ENCODE peak calls at places on chromosomes 2 and 18, in seven cellular contexts. One of them, this sample, is unnamed.

GRCh38 chr2:31125918-31126695 is 12.1 kb downstream of the GALNT14 start:
- DNase-seq in neural progenitor cell: no peak
- DNase-seq in SK-MEL-5: no peak
- DNase-seq in retina: no peak
- DNase-seq in heart right ventricle: no peak
- DNase-seq in activated gamma-delta T cell treated with Interleukin-2 at 50 U/mL for 16 hours: no peak
- DNase-seq in IMR-90: no peak
- DNase-seq in this sample: no peak

GRCh38 chr18:56000041-56000440 is 412.0 kb upstream of the TCF4 start:
- DNase-seq in activated gamma-delta T cell treated with Interleukin-2 at 50 U/mL for 16 hours: no peak
- DNase-seq in neural progenitor cell: no peak
- DNase-seq in heart right ventricle: no peak
- DNase-seq in IMR-90: no peak
- DNase-seq in SK-MEL-5: no peak
- DNase-seq in retina: no peak
- DNase-seq in this sample: no peak

GRCh38 chr18:46250084-46250811 is 146.1 kb downstream of the HAUS1 start:
- DNase-seq in neural progenitor cell: no peak
- DNase-seq in SK-MEL-5: peak; percentile 71
- DNase-seq in activated gamma-delta T cell treated with Interleukin-2 at 50 U/mL for 16 hours: peak; percentile 36
- DNase-seq in IMR-90: peak; percentile 92
- DNase-seq in retina: no peak
- DNase-seq in heart right ventricle: peak; percentile 37
- DNase-seq in this sample: no peak

GRCh38 chr2:25297738-25298137 is 44.0 kb downstream of the DNMT3A start:
- DNase-seq in activated gamma-delta T cell treated with Interleukin-2 at 50 U/mL for 16 hours: no peak
- DNase-seq in neural progenitor cell: no peak
- DNase-seq in SK-MEL-5: no peak
- DNase-seq in IMR-90: no peak
- DNase-seq in retina: no peak
- DNase-seq in heart right ventricle: no peak
- DNase-seq in this sample: no peak

GRCh38 chr2:17257194-17257909 is 260.9 kb downstream of the RAD51AP2 start:
- DNase-seq in IMR-90: peak; percentile 1
- DNase-seq in neural progenitor cell: no peak
- DNase-seq in SK-MEL-5: peak; percentile 3
- DNase-seq in activated gamma-delta T cell treated with Interleukin-2 at 50 U/mL for 16 hours: no peak
- DNase-seq in retina: no peak
- DNase-seq in heart right ventricle: no peak
- DNase-seq in this sample: no peak

GRCh38 chr2:222713007-222713406 is 41.5 kb downstream of the MOGAT1 start:
- DNase-seq in neural progenitor cell: no peak
- DNase-seq in activated gamma-delta T cell treated with Interleukin-2 at 50 U/mL for 16 hours: no peak
- DNase-seq in heart right ventricle: no peak
- DNase-seq in IMR-90: no peak
- DNase-seq in retina: no peak
- DNase-seq in SK-MEL-5: no peak
- DNase-seq in this sample: no peak

GRCh38 chr2:241008711-241009121 is 10.3 kb downstream of the SNED1 start:
- DNase-seq in SK-MEL-5: no peak
- DNase-seq in activated gamma-delta T cell treated with Interleukin-2 at 50 U/mL for 16 hours: no peak
- DNase-seq in retina: no peak
- DNase-seq in neural progenitor cell: no peak
- DNase-seq in heart right ventricle: no peak
- DNase-seq in IMR-90: no peak
- DNase-seq in this sample: no peak

GRCh38 chr2:120863661-120864320 is 128.1 kb downstream of the GLI2 start:
- DNase-seq in activated gamma-delta T cell treated with Interleukin-2 at 50 U/mL for 16 hours: no peak
- DNase-seq in SK-MEL-5: no peak
- DNase-seq in neural progenitor cell: no peak
- DNase-seq in IMR-90: peak; percentile 67
- DNase-seq in retina: no peak
- DNase-seq in heart right ventricle: no peak
- DNase-seq in this sample: no peak

GRCh38 chr2:45330617-45331016 is 280.4 kb downstream of the SRBD1 start:
- DNase-seq in heart right ventricle: no peak
- DNase-seq in activated gamma-delta T cell treated with Interleukin-2 at 50 U/mL for 16 hours: no peak
- DNase-seq in neural progenitor cell: no peak
- DNase-seq in retina: no peak
- DNase-seq in SK-MEL-5: no peak
- DNase-seq in IMR-90: peak; percentile 37
- DNase-seq in this sample: no peak

GRCh38 chr2:29628882-29629281 is 292.5 kb downstream of the ALK start:
- DNase-seq in neural progenitor cell: no peak
- DNase-seq in retina: no peak
- DNase-seq in SK-MEL-5: no peak
- DNase-seq in activated gamma-delta T cell treated with Interleukin-2 at 50 U/mL for 16 hours: no peak
- DNase-seq in heart right ventricle: peak; percentile 59
- DNase-seq in IMR-90: peak; percentile 49
- DNase-seq in this sample: no peak

GRCh38 chr2:190065839-190066238 is 3.3 kb upstream of the MSTN start:
- DNase-seq in SK-MEL-5: no peak
- DNase-seq in IMR-90: peak; percentile 4
- DNase-seq in activated gamma-delta T cell treated with Interleukin-2 at 50 U/mL for 16 hours: no peak
- DNase-seq in neural progenitor cell: no peak
- DNase-seq in heart right ventricle: no peak
- DNase-seq in retina: no peak
- DNase-seq in this sample: no peak

GRCh38 chr2:63594622-63595021 is 5.9 kb downstream of the MDH1 start:
- DNase-seq in neural progenitor cell: no peak
- DNase-seq in SK-MEL-5: peak; percentile 33
- DNase-seq in heart right ventricle: no peak
- DNase-seq in retina: no peak
- DNase-seq in IMR-90: no peak
- DNase-seq in activated gamma-delta T cell treated with Interleukin-2 at 50 U/mL for 16 hours: no peak
- DNase-seq in this sample: no peak

GRCh38 chr18:35355140-35355618 is 11.0 kb upstream of the ZNF24 start:
- DNase-seq in IMR-90: peak; percentile 83
- DNase-seq in SK-MEL-5: peak; percentile 90
- DNase-seq in activated gamma-delta T cell treated with Interleukin-2 at 50 U/mL for 16 hours: peak; percentile 60
- DNase-seq in heart right ventricle: peak; percentile 75
- DNase-seq in retina: peak; percentile 78
- DNase-seq in neural progenitor cell: peak; percentile 86
- DNase-seq in this sample: peak; percentile 46

GRCh38 chr2:52931660-52932059 is 835.9 kb upstream of the CHAC2 start:
- DNase-seq in SK-MEL-5: no peak
- DNase-seq in IMR-90: no peak
- DNase-seq in activated gamma-delta T cell treated with Interleukin-2 at 50 U/mL for 16 hours: no peak
- DNase-seq in retina: no peak
- DNase-seq in heart right ventricle: no peak
- DNase-seq in neural progenitor cell: no peak
- DNase-seq in this sample: no peak

GRCh38 chr2:44774826-44775492 is 166.5 kb upstream of the SIX3 start:
- DNase-seq in heart right ventricle: no peak
- DNase-seq in activated gamma-delta T cell treated with Interleukin-2 at 50 U/mL for 16 hours: no peak
- DNase-seq in SK-MEL-5: no peak
- DNase-seq in neural progenitor cell: peak; percentile 48
- DNase-seq in retina: peak; percentile 32
- DNase-seq in IMR-90: no peak
- DNase-seq in this sample: no peak

GRCh38 chr2:197972017-197972416 is 167.6 kb downstream of the PLCL1 start:
- DNase-seq in neural progenitor cell: no peak
- DNase-seq in activated gamma-delta T cell treated with Interleukin-2 at 50 U/mL for 16 hours: no peak
- DNase-seq in retina: no peak
- DNase-seq in IMR-90: peak; percentile 72
- DNase-seq in SK-MEL-5: no peak
- DNase-seq in heart right ventricle: peak; percentile 30
- DNase-seq in this sample: peak; percentile 21

GRCh38 chr2:201203916-201204654 is 21.1 kb downstream of the CASP10 start:
- DNase-seq in neural progenitor cell: no peak
- DNase-seq in SK-MEL-5: no peak
- DNase-seq in retina: no peak
- DNase-seq in heart right ventricle: no peak
- DNase-seq in IMR-90: peak; percentile 69
- DNase-seq in activated gamma-delta T cell treated with Interleukin-2 at 50 U/mL for 16 hours: no peak
- DNase-seq in this sample: no peak

GRCh38 chr18:48398074-48398473 is 11.1 kb downstream of the ZBTB7C start:
- DNase-seq in activated gamma-delta T cell treated with Interleukin-2 at 50 U/mL for 16 hours: no peak
- DNase-seq in SK-MEL-5: no peak
- DNase-seq in heart right ventricle: no peak
- DNase-seq in IMR-90: no peak
- DNase-seq in retina: no peak
- DNase-seq in neural progenitor cell: no peak
- DNase-seq in this sample: no peak